ENCODE peak calls at places on chromosomes 12 and 14, in eight cellular contexts. One of them, this sample, is unnamed.

GRCh38 chr12:81450920-81451739 is 308.0 kb downstream of the PPFIA2 start:
- DNase-seq in neural progenitor cell: peak; percentile 92
- DNase-seq in thyroid gland: peak; percentile 47
- DNase-seq in sigmoid colon: no peak
- DNase-seq in psoas muscle: no peak
- DNase-seq in IMR-90: peak; percentile 54
- DNase-seq in right cardiac atrium: no peak
- DNase-seq in HCT116: peak; percentile 76
- DNase-seq in this sample: no peak

GRCh38 chr14:93528884-93529558 is 98.3 kb downstream of the UNC79 start:
- DNase-seq in neural progenitor cell: no peak
- DNase-seq in thyroid gland: no peak
- DNase-seq in sigmoid colon: no peak
- DNase-seq in psoas muscle: no peak
- DNase-seq in IMR-90: no peak
- DNase-seq in right cardiac atrium: no peak
- DNase-seq in HCT116: no peak
- DNase-seq in this sample: no peak

GRCh38 chr14:75452900-75453816 is 25.3 kb downstream of the JDP2 start:
- DNase-seq in neural progenitor cell: peak; percentile 90
- DNase-seq in thyroid gland: peak; percentile 45
- DNase-seq in sigmoid colon: peak; percentile 92
- DNase-seq in psoas muscle: peak; percentile 75
- DNase-seq in IMR-90: peak; percentile 89
- DNase-seq in right cardiac atrium: peak; percentile 91
- DNase-seq in HCT116: no peak
- DNase-seq in this sample: no peak

GRCh38 chr14:22319526-22320352 is 269.3 kb downstream of the DAD1 start:
- DNase-seq in neural progenitor cell: peak; percentile 67
- DNase-seq in thyroid gland: peak; percentile 78
- DNase-seq in sigmoid colon: peak; percentile 72
- DNase-seq in psoas muscle: no peak
- DNase-seq in IMR-90: peak; percentile 61
- DNase-seq in right cardiac atrium: no peak
- DNase-seq in HCT116: peak; percentile 53
- DNase-seq in this sample: no peak

GRCh38 chr12:73935817-73936216 is 601.8 kb upstream of the ATXN7L3B start:
- DNase-seq in neural progenitor cell: peak; percentile 25
- DNase-seq in thyroid gland: no peak
- DNase-seq in sigmoid colon: no peak
- DNase-seq in psoas muscle: no peak
- DNase-seq in IMR-90: no peak
- DNase-seq in right cardiac atrium: no peak
- DNase-seq in HCT116: peak; percentile 24
- DNase-seq in this sample: no peak

GRCh38 chr12:130668286-130669204 is 47.6 kb downstream of the RIMBP2 start:
- DNase-seq in neural progenitor cell: no peak
- DNase-seq in thyroid gland: no peak
- DNase-seq in sigmoid colon: no peak
- DNase-seq in psoas muscle: no peak
- DNase-seq in IMR-90: no peak
- DNase-seq in right cardiac atrium: no peak
- DNase-seq in HCT116: no peak
- DNase-seq in this sample: no peak

GRCh38 chr14:55600784-55601561 is 21.0 kb downstream of the KTN1 start:
- DNase-seq in neural progenitor cell: no peak
- DNase-seq in thyroid gland: no peak
- DNase-seq in sigmoid colon: no peak
- DNase-seq in psoas muscle: no peak
- DNase-seq in IMR-90: peak; percentile 66
- DNase-seq in right cardiac atrium: no peak
- DNase-seq in HCT116: no peak
- DNase-seq in this sample: no peak

GRCh38 chr12:120705618-120706017 is 4.6 kb upstream of the UNC119B start:
- DNase-seq in neural progenitor cell: no peak
- DNase-seq in thyroid gland: peak; percentile 45
- DNase-seq in sigmoid colon: no peak
- DNase-seq in psoas muscle: no peak
- DNase-seq in IMR-90: no peak
- DNase-seq in right cardiac atrium: no peak
- DNase-seq in HCT116: no peak
- DNase-seq in this sample: no peak

GRCh38 chr14:50397461-50398196 is 948 bp upstream of the CDKL1 start:
- DNase-seq in neural progenitor cell: peak; percentile 2
- DNase-seq in thyroid gland: peak; percentile 31
- DNase-seq in sigmoid colon: no peak
- DNase-seq in psoas muscle: peak; percentile 31
- DNase-seq in IMR-90: no peak
- DNase-seq in right cardiac atrium: no peak
- DNase-seq in HCT116: no peak
- DNase-seq in this sample: no peak

GRCh38 chr14:81170104-81170828 is 50.5 kb downstream of the GTF2A1 start:
- DNase-seq in neural progenitor cell: peak; percentile 91
- DNase-seq in thyroid gland: peak; percentile 95
- DNase-seq in sigmoid colon: peak; percentile 97
- DNase-seq in psoas muscle: peak; percentile 94
- DNase-seq in IMR-90: peak; percentile 82
- DNase-seq in right cardiac atrium: peak; percentile 97
- DNase-seq in HCT116: peak; percentile 75
- DNase-seq in this sample: peak; percentile 90

DNA sequence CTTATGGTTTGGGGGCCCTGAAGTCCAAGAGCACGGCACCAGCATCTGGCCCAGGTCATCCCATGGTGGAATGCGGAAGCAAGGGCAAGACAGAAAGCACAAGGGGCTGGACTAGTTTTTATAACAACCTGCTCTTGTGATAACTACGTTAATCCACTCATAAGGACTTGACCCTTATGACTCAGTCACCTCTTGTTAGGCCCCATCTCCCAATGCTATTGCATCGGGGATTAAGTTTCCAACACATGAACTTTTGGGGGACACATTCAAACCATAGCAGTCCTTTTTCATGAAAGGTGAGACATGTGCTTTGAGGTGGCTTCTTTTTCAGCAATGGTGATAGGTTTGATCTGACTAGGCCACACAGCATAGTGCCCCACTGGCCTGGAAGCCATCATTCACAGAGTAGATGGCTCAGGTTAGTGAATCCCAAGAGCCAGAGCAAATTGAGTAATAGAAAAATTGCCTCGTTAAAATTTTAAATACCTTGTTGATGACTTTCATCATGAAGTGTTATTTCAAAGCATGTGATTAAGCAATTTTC is 12.1 kb downstream of the FRMD6 start:
- DNase-seq in neural progenitor cell: no peak
- DNase-seq in thyroid gland: no peak
- DNase-seq in sigmoid colon: no peak
- DNase-seq in psoas muscle: no peak
- DNase-seq in IMR-90: no peak
- DNase-seq in right cardiac atrium: no peak
- DNase-seq in HCT116: no peak
- DNase-seq in this sample: no peak
- H3K4me3 ChIP-seq in neural progenitor cell: no peak overlapping the region
- H3K4me3 ChIP-seq in thyroid gland: no peak overlapping the region
- H3K4me3 ChIP-seq in sigmoid colon: no peak overlapping the region
- H3K4me3 ChIP-seq in psoas muscle: no peak overlapping the region
- H3K4me3 ChIP-seq in IMR-90: no peak overlapping the region
- H3K4me3 ChIP-seq in right cardiac atrium: no peak overlapping the region
- H3K4me3 ChIP-seq in HCT116: no peak overlapping the region
- H3K4me3 ChIP-seq in this sample: no peak overlapping the region

DNA sequence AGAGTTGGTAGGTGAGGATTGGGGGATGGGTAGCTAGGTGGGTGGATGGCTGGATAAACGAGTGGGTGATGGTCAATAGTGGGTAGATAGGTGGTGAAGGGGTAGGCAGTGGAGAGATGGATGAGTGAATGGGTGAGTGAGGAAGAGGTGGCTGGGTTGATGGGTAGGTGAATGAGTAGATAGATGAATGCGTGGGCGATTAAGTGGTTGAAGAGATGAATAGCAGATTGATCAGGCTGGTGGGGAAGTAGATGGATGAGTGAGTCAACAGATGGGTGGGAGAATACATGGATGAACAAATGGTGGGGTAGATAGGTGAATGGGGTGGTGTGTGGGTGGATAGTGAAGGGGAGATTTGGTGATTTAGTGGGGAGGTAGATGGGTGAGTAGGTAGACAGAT is 51.1 kb downstream of the SYNE3 start:
- DNase-seq in neural progenitor cell: no peak
- DNase-seq in thyroid gland: no peak
- DNase-seq in sigmoid colon: no peak
- DNase-seq in psoas muscle: no peak
- DNase-seq in IMR-90: no peak
- DNase-seq in right cardiac atrium: no peak
- DNase-seq in HCT116: no peak
- DNase-seq in this sample: no peak
- H3K4me1 ChIP-seq in neural progenitor cell: peaks cover 8% of the 10 kb centered on the region
- H3K4me1 ChIP-seq in thyroid gland: no peaks in the 10 kb centered on the region
- H3K4me1 ChIP-seq in sigmoid colon: peaks cover 19% of the 10 kb centered on the region
- H3K4me1 ChIP-seq in psoas muscle: peaks cover 27% of the 10 kb centered on the region
- H3K4me1 ChIP-seq in IMR-90: peaks cover 5% of the 10 kb centered on the region
- H3K4me1 ChIP-seq in right cardiac atrium: peaks cover 12% of the 10 kb centered on the region
- H3K4me1 ChIP-seq in HCT116: peaks cover 17% of the 10 kb centered on the region
- H3K4me1 ChIP-seq in this sample: peaks cover 69% of the 10 kb centered on the region

GRCh38 chr12:56488041-56488955 is at the start of gene GLS2:
- DNase-seq in neural progenitor cell: peak; percentile 79
- DNase-seq in thyroid gland: peak; percentile 78
- DNase-seq in sigmoid colon: peak; percentile 87
- DNase-seq in psoas muscle: peak; percentile 72
- DNase-seq in IMR-90: peak; percentile 73
- DNase-seq in right cardiac atrium: peak; percentile 89
- DNase-seq in HCT116: no peak
- DNase-seq in this sample: peak; percentile 80
- H3K4me3 ChIP-seq in neural progenitor cell: peak within 1 kb of the TSS; percentile 66
- H3K4me3 ChIP-seq in thyroid gland: peak within 1 kb of the TSS; percentile 6
- H3K4me3 ChIP-seq in sigmoid colon: peak within 1 kb of the TSS; percentile 40
- H3K4me3 ChIP-seq in psoas muscle: peak within 1 kb of the TSS; percentile 73
- H3K4me3 ChIP-seq in IMR-90: peak within 1 kb of the TSS; percentile 34
- H3K4me3 ChIP-seq in right cardiac atrium: peak within 1 kb of the TSS; percentile 64
- H3K4me3 ChIP-seq in HCT116: no peak within 1 kb of the TSS
- H3K4me3 ChIP-seq in this sample: peak within 1 kb of the TSS; percentile 61

GRCh38 chr14:92244805-92245204 is 78.2 kb upstream of the SLC24A4 start:
- DNase-seq in neural progenitor cell: no peak
- DNase-seq in thyroid gland: no peak
- DNase-seq in sigmoid colon: no peak
- DNase-seq in psoas muscle: no peak
- DNase-seq in IMR-90: no peak
- DNase-seq in right cardiac atrium: no peak
- DNase-seq in HCT116: no peak
- DNase-seq in this sample: no peak

GRCh38 chr14:92247347-92247746 is 75.6 kb upstream of the SLC24A4 start:
- DNase-seq in neural progenitor cell: no peak
- DNase-seq in thyroid gland: no peak
- DNase-seq in sigmoid colon: no peak
- DNase-seq in psoas muscle: no peak
- DNase-seq in IMR-90: no peak
- DNase-seq in right cardiac atrium: no peak
- DNase-seq in HCT116: no peak
- DNase-seq in this sample: no peak

GRCh38 chr14:92252291-92252690 is 70.7 kb upstream of the SLC24A4 start:
- DNase-seq in neural progenitor cell: no peak
- DNase-seq in thyroid gland: no peak
- DNase-seq in sigmoid colon: no peak
- DNase-seq in psoas muscle: no peak
- DNase-seq in IMR-90: no peak
- DNase-seq in right cardiac atrium: no peak
- DNase-seq in HCT116: no peak
- DNase-seq in this sample: no peak

GRCh38 chr14:92247937-92248336 is 75.0 kb upstream of the SLC24A4 start:
- DNase-seq in neural progenitor cell: no peak
- DNase-seq in thyroid gland: no peak
- DNase-seq in sigmoid colon: no peak
- DNase-seq in psoas muscle: no peak
- DNase-seq in IMR-90: no peak
- DNase-seq in right cardiac atrium: peak; percentile 31
- DNase-seq in HCT116: no peak
- DNase-seq in this sample: no peak

DNA sequence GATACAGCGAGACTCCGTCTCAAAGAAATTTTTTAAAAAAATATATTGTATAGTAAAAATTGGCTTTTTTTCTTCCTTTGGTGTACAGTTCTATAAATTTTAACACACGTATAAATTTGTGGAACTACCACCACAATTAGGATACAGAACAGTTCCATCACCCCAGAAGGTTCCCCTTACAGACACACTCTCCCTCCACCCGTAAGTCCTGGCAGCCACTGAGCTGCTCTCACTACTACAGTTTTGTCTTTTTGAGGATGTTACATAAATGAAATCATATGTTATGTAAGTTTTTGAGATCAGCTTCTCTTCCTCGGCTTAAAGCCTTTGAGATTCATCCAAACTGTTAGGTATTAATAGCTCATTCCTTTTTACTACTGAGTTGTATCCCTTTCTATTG is 74.3 kb upstream of the SLC24A4 start:
- DNase-seq in neural progenitor cell: no peak
- DNase-seq in thyroid gland: no peak
- DNase-seq in sigmoid colon: no peak
- DNase-seq in psoas muscle: no peak
- DNase-seq in IMR-90: no peak
- DNase-seq in right cardiac atrium: no peak
- DNase-seq in HCT116: no peak
- DNase-seq in this sample: no peak
- H3K4me1 ChIP-seq in neural progenitor cell: peaks cover 2% of the 10 kb centered on the region
- H3K4me1 ChIP-seq in thyroid gland: no peaks in the 10 kb centered on the region
- H3K4me1 ChIP-seq in sigmoid colon: no peaks in the 10 kb centered on the region
- H3K4me1 ChIP-seq in psoas muscle: no peaks in the 10 kb centered on the region
- H3K4me1 ChIP-seq in IMR-90: no peaks in the 10 kb centered on the region
- H3K4me1 ChIP-seq in right cardiac atrium: no peaks in the 10 kb centered on the region
- H3K4me1 ChIP-seq in HCT116: peaks cover 12% of the 10 kb centered on the region
- H3K4me1 ChIP-seq in this sample: no peaks in the 10 kb centered on the region